ENCODE peak calls at places on chromosome 12, in four cellular contexts. T, P, L and Q are unnamed samples.
A peak's percentile ranks its signal among the peaks of the same experiment; 100 is the strongest.

GRCh38 chr12:85575115-85576096 is 260.8 kb downstream of the RASSF9 start:
- DNase-seq in T (peak; percentile 26), P (peak; percentile 13), L (peak; percentile 11), Q (peak; percentile 2)

GRCh38 chr12:45292486-45293195 is 76.7 kb downstream of the ANO6 start:
- DNase-seq in T (no peak), P (no peak), L (no peak), Q (no peak)

GRCh38 chr12:6552140-6552551 is 3.7 kb downstream of the IFFO1 start:
- DNase-seq in T (no peak), P (no peak), L (no peak), Q (no peak)

GRCh38 chr12:121803861-121804416 is at the start of gene SETD1B:
- DNase-seq in T (peak; percentile 78), P (no peak), L (no peak), Q (peak; percentile 80)

GRCh38 chr12:96034631-96035282 is 630 bp downstream of the LTA4H start:
- DNase-seq in T (peak; percentile 23), P (no peak), L (no peak), Q (no peak)

GRCh38 chr12:69466867-69467266 is 3.3 kb upstream of the FRS2 start:
- DNase-seq in T (no peak), P (no peak), L (no peak), Q (no peak)

GRCh38 chr12:88188180-88188579 is 46.1 kb downstream of the TMTC3 start:
- DNase-seq in T (no peak), P (no peak), L (no peak), Q (no peak)

GRCh38 chr12:62730649-62731377 is 204.1 kb downstream of the PPM1H start:
- DNase-seq in T (no peak), P (no peak), L (no peak), Q (peak; percentile 41)

GRCh38 chr12:114698566-114699163 is 14.7 kb upstream of the TBX3 start:
- DNase-seq in T (no peak), P (no peak), L (no peak), Q (no peak)

GRCh38 chr12:52160200-52160599 is 31.6 kb downstream of the KRT80 start:
- DNase-seq in T (no peak), P (no peak), L (no peak), Q (no peak)

GRCh38 chr12:109782322-109782695 is 50.9 kb downstream of the TRPV4 start:
- DNase-seq in T (no peak), P (no peak), L (no peak), Q (no peak)

GRCh38 chr12:8603858-8604257 is 8.8 kb downstream of the AICDA start:
- DNase-seq in T (peak; percentile 10), P (no peak), L (no peak), Q (no peak)

GRCh38 chr12:52650520-52651081 is 1.4 kb downstream of the KRT2 start:
- DNase-seq in T (no peak), P (no peak), L (no peak), Q (no peak)

DNA sequence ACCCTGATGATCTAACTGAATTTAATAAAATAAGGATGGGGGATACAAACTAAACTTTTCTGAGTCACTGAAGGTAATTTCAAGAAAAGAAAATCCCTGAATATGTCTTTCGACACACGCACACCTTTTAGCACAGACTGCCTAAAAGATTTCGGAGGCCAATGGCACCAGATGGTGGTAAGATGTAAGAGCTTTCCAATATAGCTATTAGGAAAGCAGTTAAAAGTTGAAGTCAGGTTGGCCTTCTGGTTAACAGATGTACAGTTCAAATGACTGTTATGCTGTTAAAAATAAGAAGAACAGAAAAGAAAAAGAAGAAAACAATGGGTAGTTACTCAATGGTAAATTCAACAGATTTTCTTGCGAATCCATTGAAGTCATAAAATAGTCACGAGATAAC is 80.7 kb upstream of the KRR1 start:
- DNase-seq in T (no peak), P (no peak), L (no peak), Q (no peak)
- TF ChIP-seq SPI1 in T (no peak), P (no peak), L (no peak), Q (no peak)

DNA sequence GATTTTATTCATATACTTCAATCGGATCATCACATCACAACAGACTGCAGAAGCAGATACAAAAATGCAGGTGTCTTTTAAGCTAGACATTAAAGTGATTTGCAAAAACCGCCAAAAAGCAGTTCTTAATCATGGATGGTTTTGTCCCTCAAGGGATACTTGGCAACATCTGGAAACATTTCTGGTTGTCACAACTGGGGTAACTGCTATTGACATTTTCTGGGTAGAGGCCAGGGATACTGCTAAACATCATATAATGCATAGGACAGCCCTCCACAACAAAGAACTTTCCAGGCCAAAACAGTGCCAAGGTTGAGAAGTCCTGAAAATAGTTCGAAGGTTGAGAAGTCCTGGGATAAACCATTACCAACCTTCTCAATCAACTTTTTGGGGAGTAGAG is 101.8 kb upstream of the BBS10 start:
- DNase-seq in T (no peak), P (no peak), L (no peak), Q (no peak)
- TF ChIP-seq SPI1 in T (no peak), P (no peak), L (no peak), Q (no peak)

GRCh38 chr12:120117961-120118709 is 1.6 kb upstream of the RAB35 start:
- DNase-seq in T (peak; percentile 76), P (no peak), L (no peak), Q (no peak)
- TF ChIP-seq SPI1 in T (no peak), P (no peak), L (no peak), Q (no peak)

GRCh38 chr12:11837318-11837934 is 188.0 kb downstream of the ETV6 start:
- DNase-seq in T (no peak), P (no peak), L (no peak), Q (no peak)
- TF ChIP-seq SPI1 in T (no peak), P (no peak), L (no peak), Q (no peak)

DNA sequence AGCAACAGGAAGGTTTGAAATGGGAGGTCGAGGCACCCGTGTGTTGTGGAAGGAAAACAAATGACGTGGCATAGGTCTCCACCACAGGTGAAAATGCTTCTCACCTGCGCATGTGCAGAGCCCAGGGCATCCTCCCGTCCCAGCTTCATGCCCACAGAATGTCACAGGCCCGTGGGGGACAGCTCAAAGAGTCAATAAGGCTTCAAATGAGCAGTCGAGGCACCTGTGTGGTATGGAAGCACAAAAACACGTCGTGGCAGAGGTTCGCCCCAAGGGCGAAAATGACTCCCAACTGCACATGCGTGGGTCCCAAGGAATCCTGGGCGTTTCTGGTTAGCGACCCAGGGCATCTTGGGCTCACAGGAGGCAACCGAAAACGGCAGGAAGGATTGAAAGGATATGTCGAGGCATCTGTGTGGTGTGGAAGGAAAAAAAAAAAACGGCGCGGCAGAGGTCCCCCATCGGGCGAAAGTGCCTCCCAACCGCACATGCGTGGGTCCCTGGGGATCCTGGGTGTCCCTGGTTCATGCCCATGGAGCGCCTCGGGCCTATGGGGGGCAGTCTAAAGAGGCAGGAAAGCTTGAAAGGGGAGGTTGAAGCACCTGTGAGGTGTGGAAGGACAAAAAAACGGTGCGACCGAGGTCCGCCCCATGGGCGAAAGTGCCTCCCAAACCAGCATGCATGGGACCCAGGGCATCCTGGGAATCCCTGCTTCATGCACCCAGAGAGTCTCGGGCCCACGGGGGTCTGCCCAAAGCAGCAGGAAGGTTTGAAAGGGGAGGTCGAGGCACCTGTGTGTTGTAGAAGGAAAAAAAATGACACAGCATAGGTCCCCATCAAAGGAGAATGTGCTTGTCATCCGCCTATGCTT is 578.5 kb downstream of the ALG10 start:
- DNase-seq in T (no peak), P (no peak), L (no peak), Q (no peak)
- TF ChIP-seq SPI1 in T (no peak), P (no peak), L (no peak), Q (no peak)